ENCODE peak calls at places on chromosomes 7 and 10, in six cellular contexts. One of them, this sample, is unnamed.

GRCh38 chr7:92246363-92247101 is 758 bp downstream of the ANKIB1 start:
- DNase-seq in transverse colon: peak; percentile 15
- DNase-seq in A549: peak; percentile 33
- DNase-seq in stomach: no peak
- DNase-seq in suprapubic skin: no peak
- DNase-seq in ovary: peak; percentile 19
- DNase-seq in this sample: no peak

GRCh38 chr7:20307901-20308300 is 22.8 kb upstream of the ITGB8 start:
- DNase-seq in ovary: no peak
- DNase-seq in suprapubic skin: no peak
- DNase-seq in stomach: no peak
- DNase-seq in transverse colon: no peak
- DNase-seq in A549: no peak
- DNase-seq in this sample: no peak

GRCh38 chr10:61136151-61136550 is 192.2 kb upstream of the RHOBTB1 start:
- DNase-seq in stomach: no peak
- DNase-seq in suprapubic skin: no peak
- DNase-seq in transverse colon: no peak
- DNase-seq in ovary: no peak
- DNase-seq in A549: no peak
- DNase-seq in this sample: no peak

GRCh38 chr10:75233444-75234016 is 2.2 kb downstream of the COMTD1 start:
- DNase-seq in stomach: no peak
- DNase-seq in transverse colon: no peak
- DNase-seq in A549: no peak
- DNase-seq in ovary: no peak
- DNase-seq in suprapubic skin: no peak
- DNase-seq in this sample: peak; percentile 73

GRCh38 chr7:12674861-12675260 is 12.6 kb upstream of the ARL4A start:
- DNase-seq in suprapubic skin: no peak
- DNase-seq in ovary: no peak
- DNase-seq in A549: no peak
- DNase-seq in stomach: no peak
- DNase-seq in transverse colon: peak; percentile 29
- DNase-seq in this sample: no peak

GRCh38 chr7:32564542-32564941 is 69.3 kb downstream of the AVL9 start:
- DNase-seq in A549: no peak
- DNase-seq in suprapubic skin: no peak
- DNase-seq in ovary: no peak
- DNase-seq in transverse colon: no peak
- DNase-seq in stomach: no peak
- DNase-seq in this sample: no peak

GRCh38 chr7:100763556-100764140 is 30.3 kb downstream of the ZAN start:
- DNase-seq in suprapubic skin: no peak
- DNase-seq in A549: no peak
- DNase-seq in ovary: no peak
- DNase-seq in transverse colon: no peak
- DNase-seq in stomach: no peak
- DNase-seq in this sample: no peak

GRCh38 chr10:102555781-102556328 is 52.1 kb downstream of the SUFU start:
- DNase-seq in suprapubic skin: no peak
- DNase-seq in transverse colon: no peak
- DNase-seq in stomach: no peak
- DNase-seq in A549: no peak
- DNase-seq in ovary: no peak
- DNase-seq in this sample: peak; percentile 52

GRCh38 chr7:140263277-140263676 is 86.5 kb upstream of the KDM7A start:
- DNase-seq in A549: no peak
- DNase-seq in transverse colon: no peak
- DNase-seq in suprapubic skin: no peak
- DNase-seq in stomach: no peak
- DNase-seq in ovary: no peak
- DNase-seq in this sample: peak; percentile 13

GRCh38 chr7:10707519-10707918 is 266.2 kb upstream of the PHF14 start:
- DNase-seq in transverse colon: no peak
- DNase-seq in ovary: no peak
- DNase-seq in suprapubic skin: no peak
- DNase-seq in stomach: no peak
- DNase-seq in A549: no peak
- DNase-seq in this sample: no peak

GRCh38 chr10:99433378-99434020 is 3.1 kb upstream of the GOT1 start:
- DNase-seq in ovary: no peak
- DNase-seq in suprapubic skin: no peak
- DNase-seq in transverse colon: no peak
- DNase-seq in stomach: no peak
- DNase-seq in A549: no peak
- DNase-seq in this sample: no peak

GRCh38 chr7:94348142-94348541 is 46.6 kb upstream of the COL1A2 start:
- DNase-seq in ovary: peak; percentile 39
- DNase-seq in A549: no peak
- DNase-seq in suprapubic skin: peak; percentile 62
- DNase-seq in stomach: no peak
- DNase-seq in transverse colon: peak; percentile 11
- DNase-seq in this sample: peak; percentile 80

GRCh38 chr7:1856161-1856965 is 186.3 kb downstream of the ELFN1 start:
- DNase-seq in A549: no peak
- DNase-seq in stomach: no peak
- DNase-seq in suprapubic skin: peak; percentile 48
- DNase-seq in ovary: peak; percentile 8
- DNase-seq in transverse colon: no peak
- DNase-seq in this sample: peak; percentile 51

GRCh38 chr7:66697451-66698438 is 42.8 kb upstream of the RABGEF1 start:
- DNase-seq in stomach: no peak
- DNase-seq in ovary: no peak
- DNase-seq in suprapubic skin: no peak
- DNase-seq in A549: no peak
- DNase-seq in transverse colon: no peak
- DNase-seq in this sample: peak; percentile 82

GRCh38 chr7:142711722-142712616 is 37.3 kb upstream of the PRSS1 start:
- DNase-seq in transverse colon: no peak
- DNase-seq in A549: peak; percentile 15
- DNase-seq in stomach: no peak
- DNase-seq in suprapubic skin: no peak
- DNase-seq in ovary: no peak
- DNase-seq in this sample: no peak

GRCh38 chr10:29730461-29730860 is 95.7 kb upstream of the SVIL start:
- DNase-seq in suprapubic skin: no peak
- DNase-seq in transverse colon: no peak
- DNase-seq in ovary: no peak
- DNase-seq in stomach: no peak
- DNase-seq in A549: no peak
- DNase-seq in this sample: no peak

GRCh38 chr10:12797471-12798262 is 203.8 kb downstream of the CCDC3 start:
- DNase-seq in transverse colon: no peak
- DNase-seq in A549: no peak
- DNase-seq in ovary: no peak
- DNase-seq in suprapubic skin: no peak
- DNase-seq in stomach: no peak
- DNase-seq in this sample: no peak

GRCh38 chr10:86963341-86963919 is 4.9 kb upstream of the ADIRF start:
- DNase-seq in A549: no peak
- DNase-seq in transverse colon: peak; percentile 1
- DNase-seq in stomach: peak; percentile 17
- DNase-seq in ovary: no peak
- DNase-seq in suprapubic skin: peak; percentile 50
- DNase-seq in this sample: peak; percentile 55

GRCh38 chr7:64886956-64887545 is 16.0 kb upstream of the ZNF273 start:
- DNase-seq in suprapubic skin: no peak
- DNase-seq in stomach: peak; percentile 5
- DNase-seq in A549: no peak
- DNase-seq in ovary: no peak
- DNase-seq in transverse colon: no peak
- DNase-seq in this sample: no peak

GRCh38 chr10:6721964-6722615 is 142.0 kb upstream of the PRKCQ start:
- DNase-seq in stomach: no peak
- DNase-seq in transverse colon: no peak
- DNase-seq in ovary: no peak
- DNase-seq in suprapubic skin: no peak
- DNase-seq in A549: peak; percentile 63
- DNase-seq in this sample: no peak

GRCh38 chr10:95246582-95247051 is 44.2 kb downstream of the PDLIM1 start:
- DNase-seq in transverse colon: peak; percentile 81
- DNase-seq in A549: peak; percentile 48
- DNase-seq in stomach: peak; percentile 79
- DNase-seq in ovary: peak; percentile 38
- DNase-seq in suprapubic skin: peak; percentile 84
- DNase-seq in this sample: peak; percentile 81

GRCh38 chr10:27526242-27526641 is 22.1 kb downstream of the RAB18 start:
- DNase-seq in transverse colon: no peak
- DNase-seq in suprapubic skin: no peak
- DNase-seq in stomach: no peak
- DNase-seq in A549: no peak
- DNase-seq in ovary: no peak
- DNase-seq in this sample: no peak

GRCh38 chr7:24392774-24393173 is 108.8 kb downstream of the NPY start:
- DNase-seq in transverse colon: no peak
- DNase-seq in stomach: no peak
- DNase-seq in suprapubic skin: no peak
- DNase-seq in A549: no peak
- DNase-seq in ovary: no peak
- DNase-seq in this sample: no peak
- H3K27ac ChIP-seq in transverse colon: no peak overlapping the region
- H3K27ac ChIP-seq in stomach: no peak overlapping the region
- H3K27ac ChIP-seq in suprapubic skin: no peak overlapping the region
- H3K27ac ChIP-seq in A549: no peak overlapping the region
- H3K27ac ChIP-seq in ovary: no peak overlapping the region
- H3K27ac ChIP-seq in this sample: no peak overlapping the region

GRCh38 chr7:135147899-135148721 is at the start of gene TMEM140:
- DNase-seq in transverse colon: peak; percentile 75
- DNase-seq in suprapubic skin: no peak
- DNase-seq in A549: no peak
- DNase-seq in ovary: no peak
- DNase-seq in stomach: peak; percentile 64
- DNase-seq in this sample: no peak
- TF ChIP-seq EP300 in transverse colon: peak; percentile 73
- TF ChIP-seq EP300 in suprapubic skin: no peak
- TF ChIP-seq EP300 in A549: no peak
- TF ChIP-seq EP300 in ovary: no peak
- TF ChIP-seq EP300 in stomach: no peak
- TF ChIP-seq EP300 in this sample: peak; percentile 29

DNA sequence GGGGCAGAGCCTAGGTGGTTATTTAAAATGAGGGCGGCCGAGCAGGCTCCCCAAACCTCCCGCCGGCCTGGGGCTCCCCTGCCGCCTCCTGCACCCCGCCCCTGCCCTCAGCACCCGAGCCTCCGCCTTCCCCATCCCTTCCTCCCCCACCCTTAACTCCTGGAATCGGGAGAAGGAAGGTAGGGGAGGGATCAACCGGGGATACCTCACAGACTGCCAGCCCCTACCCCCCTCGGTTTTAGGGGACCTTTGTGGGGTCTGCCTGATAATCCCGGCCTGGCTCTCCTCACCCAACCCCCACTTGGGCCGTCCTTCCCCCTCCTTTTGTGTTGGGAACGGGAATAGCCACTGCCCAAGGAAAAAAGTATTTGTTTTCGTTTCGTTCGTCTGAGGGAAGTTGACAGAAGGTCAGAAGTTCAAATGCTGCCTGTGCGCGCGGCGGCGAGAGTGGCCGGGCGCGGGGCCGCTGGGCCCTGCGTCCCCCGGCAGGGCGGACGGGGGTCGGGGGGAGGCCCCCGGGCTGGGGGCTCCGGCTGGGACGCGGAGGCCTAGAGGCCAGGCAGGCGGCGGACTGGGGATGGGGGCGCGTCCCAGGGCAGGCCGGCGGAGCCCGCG is 2.8 kb downstream of the SHH start:
- DNase-seq in ovary: no peak
- DNase-seq in suprapubic skin: no peak
- DNase-seq in transverse colon: no peak
- DNase-seq in stomach: peak; percentile 55
- DNase-seq in A549: no peak
- DNase-seq in this sample: no peak
- H3K27ac ChIP-seq in ovary: no peak overlapping the region
- H3K27ac ChIP-seq in suprapubic skin: no peak overlapping the region
- H3K27ac ChIP-seq in transverse colon: peak overlapping the region; percentile 82
- H3K27ac ChIP-seq in stomach: peak overlapping the region; percentile 84
- H3K27ac ChIP-seq in A549: peak overlapping the region; percentile 92
- H3K27ac ChIP-seq in this sample: no peak overlapping the region

GRCh38 chr10:50393784-50394183 is 142.5 kb upstream of the ASAH2 start:
- DNase-seq in transverse colon: no peak
- DNase-seq in A549: peak; percentile 32
- DNase-seq in stomach: no peak
- DNase-seq in ovary: no peak
- DNase-seq in suprapubic skin: no peak
- DNase-seq in this sample: no peak
- TF ChIP-seq EP300 in transverse colon: no peak
- TF ChIP-seq EP300 in A549: no peak
- TF ChIP-seq EP300 in stomach: no peak
- TF ChIP-seq EP300 in ovary: no peak
- TF ChIP-seq EP300 in suprapubic skin: no peak
- TF ChIP-seq EP300 in this sample: no peak

GRCh38 chr7:25952277-25953057 is 199.5 kb upstream of the NFE2L3 start:
- DNase-seq in stomach: no peak
- DNase-seq in A549: no peak
- DNase-seq in suprapubic skin: no peak
- DNase-seq in transverse colon: no peak
- DNase-seq in ovary: peak; percentile 31
- DNase-seq in this sample: no peak
- H3K27ac ChIP-seq in stomach: peak overlapping the region; percentile 85
- H3K27ac ChIP-seq in A549: no peak overlapping the region
- H3K27ac ChIP-seq in suprapubic skin: no peak overlapping the region
- H3K27ac ChIP-seq in transverse colon: peak overlapping the region; percentile 92
- H3K27ac ChIP-seq in ovary: peak overlapping the region; percentile 79
- H3K27ac ChIP-seq in this sample: no peak overlapping the region

GRCh38 chr7:130090745-130091532 is 20.6 kb downstream of the KLHDC10 start:
- DNase-seq in stomach: no peak
- DNase-seq in ovary: no peak
- DNase-seq in A549: no peak
- DNase-seq in transverse colon: no peak
- DNase-seq in suprapubic skin: no peak
- DNase-seq in this sample: no peak
- TF ChIP-seq EP300 in stomach: no peak
- TF ChIP-seq EP300 in ovary: no peak
- TF ChIP-seq EP300 in A549: no peak
- TF ChIP-seq EP300 in transverse colon: no peak
- TF ChIP-seq EP300 in suprapubic skin: no peak
- TF ChIP-seq EP300 in this sample: no peak